ENCODE peak calls at places on chromosomes 16 and 17, in ten cellular contexts. One of them, this sample, is unnamed.

GRCh38 chr16:67917852-67918236 is 13.8 kb downstream of the CTRL start:
- DNase-seq in GM12865: no peak
- DNase-seq in pancreas: no peak
- DNase-seq in effector memory CD4-positive, alpha-beta T cell: no peak
- DNase-seq in HFF-Myc: peak
- DNase-seq in fibroblast of pulmonary artery: peak
- DNase-seq in SJSA1: peak
- DNase-seq in tibial nerve: no peak
- DNase-seq in cardiac fibroblast: peak
- DNase-seq in CD4-positive, alpha-beta memory T cell: no peak
- DNase-seq in this sample: no peak

GRCh38 chr16:83728518-83728917 is 79.3 kb upstream of the HSBP1 start:
- DNase-seq in GM12865: no peak
- DNase-seq in pancreas: no peak
- DNase-seq in effector memory CD4-positive, alpha-beta T cell: no peak
- DNase-seq in HFF-Myc: no peak
- DNase-seq in fibroblast of pulmonary artery: no peak
- DNase-seq in SJSA1: no peak
- DNase-seq in tibial nerve: no peak
- DNase-seq in cardiac fibroblast: no peak
- DNase-seq in CD4-positive, alpha-beta memory T cell: no peak
- DNase-seq in this sample: no peak

GRCh38 chr16:67967183-67967955 is 1.1 kb downstream of the SLC12A4 start:
- DNase-seq in GM12865: peak
- DNase-seq in pancreas: no peak
- DNase-seq in effector memory CD4-positive, alpha-beta T cell: peak
- DNase-seq in HFF-Myc: no peak
- DNase-seq in fibroblast of pulmonary artery: no peak
- DNase-seq in SJSA1: no peak
- DNase-seq in tibial nerve: no peak
- DNase-seq in cardiac fibroblast: peak
- DNase-seq in CD4-positive, alpha-beta memory T cell: peak
- DNase-seq in this sample: peak

GRCh38 chr16:57522960-57523359 is 13.4 kb downstream of the CCDC102A start:
- DNase-seq in GM12865: peak
- DNase-seq in pancreas: no peak
- DNase-seq in effector memory CD4-positive, alpha-beta T cell: no peak
- DNase-seq in HFF-Myc: no peak
- DNase-seq in fibroblast of pulmonary artery: no peak
- DNase-seq in SJSA1: no peak
- DNase-seq in tibial nerve: no peak
- DNase-seq in cardiac fibroblast: no peak
- DNase-seq in CD4-positive, alpha-beta memory T cell: no peak
- DNase-seq in this sample: no peak

GRCh38 chr17:76496464-76496863 is 4.8 kb downstream of the RHBDF2 start:
- DNase-seq in GM12865: no peak
- DNase-seq in pancreas: no peak
- DNase-seq in effector memory CD4-positive, alpha-beta T cell: no peak
- DNase-seq in HFF-Myc: no peak
- DNase-seq in fibroblast of pulmonary artery: no peak
- DNase-seq in SJSA1: no peak
- DNase-seq in tibial nerve: no peak
- DNase-seq in cardiac fibroblast: no peak
- DNase-seq in CD4-positive, alpha-beta memory T cell: no peak
- DNase-seq in this sample: no peak

GRCh38 chr16:87123356-87124001 is 193.7 kb downstream of the C16orf95 start:
- DNase-seq in GM12865: no peak
- DNase-seq in pancreas: no peak
- DNase-seq in effector memory CD4-positive, alpha-beta T cell: no peak
- DNase-seq in HFF-Myc: no peak
- DNase-seq in fibroblast of pulmonary artery: no peak
- DNase-seq in SJSA1: peak
- DNase-seq in tibial nerve: no peak
- DNase-seq in cardiac fibroblast: peak
- DNase-seq in CD4-positive, alpha-beta memory T cell: no peak
- DNase-seq in this sample: no peak

GRCh38 chr17:1919206-1919605 is 89.4 kb downstream of the RPA1 start:
- DNase-seq in GM12865: no peak
- DNase-seq in pancreas: no peak
- DNase-seq in effector memory CD4-positive, alpha-beta T cell: no peak
- DNase-seq in HFF-Myc: no peak
- DNase-seq in fibroblast of pulmonary artery: no peak
- DNase-seq in SJSA1: no peak
- DNase-seq in tibial nerve: no peak
- DNase-seq in cardiac fibroblast: no peak
- DNase-seq in CD4-positive, alpha-beta memory T cell: no peak
- DNase-seq in this sample: no peak

GRCh38 chr17:76957600-76958464 is 89.6 kb downstream of the MGAT5B start:
- DNase-seq in GM12865: no peak
- DNase-seq in pancreas: no peak
- DNase-seq in effector memory CD4-positive, alpha-beta T cell: no peak
- DNase-seq in HFF-Myc: no peak
- DNase-seq in fibroblast of pulmonary artery: no peak
- DNase-seq in SJSA1: no peak
- DNase-seq in tibial nerve: no peak
- DNase-seq in cardiac fibroblast: peak
- DNase-seq in CD4-positive, alpha-beta memory T cell: no peak
- DNase-seq in this sample: no peak

GRCh38 chr17:55513885-55514590 is 2.8 kb upstream of the SMIM36 start:
- DNase-seq in GM12865: peak
- DNase-seq in pancreas: peak
- DNase-seq in effector memory CD4-positive, alpha-beta T cell: peak
- DNase-seq in HFF-Myc: peak
- DNase-seq in fibroblast of pulmonary artery: peak
- DNase-seq in SJSA1: peak
- DNase-seq in tibial nerve: peak
- DNase-seq in cardiac fibroblast: peak
- DNase-seq in CD4-positive, alpha-beta memory T cell: peak
- DNase-seq in this sample: peak

GRCh38 chr17:20063665-20064648 is 54.8 kb downstream of the SPECC1 start:
- DNase-seq in GM12865: peak
- DNase-seq in pancreas: peak
- DNase-seq in effector memory CD4-positive, alpha-beta T cell: no peak
- DNase-seq in HFF-Myc: peak
- DNase-seq in fibroblast of pulmonary artery: peak
- DNase-seq in SJSA1: peak
- DNase-seq in tibial nerve: peak
- DNase-seq in cardiac fibroblast: peak
- DNase-seq in CD4-positive, alpha-beta memory T cell: no peak
- DNase-seq in this sample: peak

GRCh38 chr16:75250089-75250808 is 1.2 kb downstream of the BCAR1 start:
- DNase-seq in GM12865: no peak
- DNase-seq in pancreas: peak
- DNase-seq in effector memory CD4-positive, alpha-beta T cell: no peak
- DNase-seq in HFF-Myc: no peak
- DNase-seq in fibroblast of pulmonary artery: no peak
- DNase-seq in SJSA1: peak
- DNase-seq in tibial nerve: no peak
- DNase-seq in cardiac fibroblast: no peak
- DNase-seq in CD4-positive, alpha-beta memory T cell: no peak
- DNase-seq in this sample: no peak

GRCh38 chr16:3687792-3688191 is 29.5 kb downstream of the TRAP1 start:
- DNase-seq in GM12865: no peak
- DNase-seq in pancreas: no peak
- DNase-seq in effector memory CD4-positive, alpha-beta T cell: no peak
- DNase-seq in HFF-Myc: no peak
- DNase-seq in fibroblast of pulmonary artery: no peak
- DNase-seq in SJSA1: no peak
- DNase-seq in tibial nerve: no peak
- DNase-seq in cardiac fibroblast: no peak
- DNase-seq in CD4-positive, alpha-beta memory T cell: no peak
- DNase-seq in this sample: no peak

GRCh38 chr16:3689731-3690130 is 27.6 kb downstream of the TRAP1 start:
- DNase-seq in GM12865: no peak
- DNase-seq in pancreas: no peak
- DNase-seq in effector memory CD4-positive, alpha-beta T cell: no peak
- DNase-seq in HFF-Myc: no peak
- DNase-seq in fibroblast of pulmonary artery: no peak
- DNase-seq in SJSA1: no peak
- DNase-seq in tibial nerve: no peak
- DNase-seq in cardiac fibroblast: no peak
- DNase-seq in CD4-positive, alpha-beta memory T cell: no peak
- DNase-seq in this sample: no peak

GRCh38 chr16:3690991-3691720 is 26.2 kb downstream of the TRAP1 start:
- DNase-seq in GM12865: no peak
- DNase-seq in pancreas: no peak
- DNase-seq in effector memory CD4-positive, alpha-beta T cell: no peak
- DNase-seq in HFF-Myc: peak
- DNase-seq in fibroblast of pulmonary artery: no peak
- DNase-seq in SJSA1: no peak
- DNase-seq in tibial nerve: peak
- DNase-seq in cardiac fibroblast: peak
- DNase-seq in CD4-positive, alpha-beta memory T cell: no peak
- DNase-seq in this sample: no peak

GRCh38 chr16:3691778-3692177 is 25.5 kb downstream of the TRAP1 start:
- DNase-seq in GM12865: no peak
- DNase-seq in pancreas: no peak
- DNase-seq in effector memory CD4-positive, alpha-beta T cell: no peak
- DNase-seq in HFF-Myc: no peak
- DNase-seq in fibroblast of pulmonary artery: no peak
- DNase-seq in SJSA1: no peak
- DNase-seq in tibial nerve: no peak
- DNase-seq in cardiac fibroblast: no peak
- DNase-seq in CD4-positive, alpha-beta memory T cell: no peak
- DNase-seq in this sample: no peak

GRCh38 chr16:3690470-3690918 is 26.8 kb downstream of the TRAP1 start:
- DNase-seq in GM12865: peak
- DNase-seq in pancreas: peak
- DNase-seq in effector memory CD4-positive, alpha-beta T cell: peak
- DNase-seq in HFF-Myc: peak
- DNase-seq in fibroblast of pulmonary artery: peak
- DNase-seq in SJSA1: peak
- DNase-seq in tibial nerve: peak
- DNase-seq in cardiac fibroblast: peak
- DNase-seq in CD4-positive, alpha-beta memory T cell: peak
- DNase-seq in this sample: peak
- H3K4me3 ChIP-seq in GM12865: no peak
- H3K4me3 ChIP-seq in pancreas: no peak
- H3K4me3 ChIP-seq in effector memory CD4-positive, alpha-beta T cell: no peak
- H3K4me3 ChIP-seq in HFF-Myc: peak
- H3K4me3 ChIP-seq in fibroblast of pulmonary artery: peak
- H3K4me3 ChIP-seq in SJSA1: no peak
- H3K4me3 ChIP-seq in tibial nerve: peak
- H3K4me3 ChIP-seq in cardiac fibroblast: peak
- H3K4me3 ChIP-seq in CD4-positive, alpha-beta memory T cell: no peak
- H3K4me3 ChIP-seq in this sample: no peak

GRCh38 chr17:60079401-60079861 is 710 bp upstream of the HEATR6 start:
- DNase-seq in GM12865: no peak
- DNase-seq in pancreas: no peak
- DNase-seq in effector memory CD4-positive, alpha-beta T cell: no peak
- DNase-seq in HFF-Myc: no peak
- DNase-seq in fibroblast of pulmonary artery: peak
- DNase-seq in SJSA1: no peak
- DNase-seq in tibial nerve: no peak
- DNase-seq in cardiac fibroblast: peak
- DNase-seq in CD4-positive, alpha-beta memory T cell: no peak
- DNase-seq in this sample: no peak

GRCh38 chr17:60087882-60088669 is 9.4 kb upstream of the HEATR6 start:
- DNase-seq in GM12865: no peak
- DNase-seq in pancreas: no peak
- DNase-seq in effector memory CD4-positive, alpha-beta T cell: no peak
- DNase-seq in HFF-Myc: no peak
- DNase-seq in fibroblast of pulmonary artery: peak
- DNase-seq in SJSA1: peak
- DNase-seq in tibial nerve: no peak
- DNase-seq in cardiac fibroblast: peak
- DNase-seq in CD4-positive, alpha-beta memory T cell: no peak
- DNase-seq in this sample: no peak

GRCh38 chr17:60080545-60080944 is 1.8 kb upstream of the HEATR6 start:
- DNase-seq in GM12865: no peak
- DNase-seq in pancreas: no peak
- DNase-seq in effector memory CD4-positive, alpha-beta T cell: no peak
- DNase-seq in HFF-Myc: no peak
- DNase-seq in fibroblast of pulmonary artery: no peak
- DNase-seq in SJSA1: no peak
- DNase-seq in tibial nerve: no peak
- DNase-seq in cardiac fibroblast: no peak
- DNase-seq in CD4-positive, alpha-beta memory T cell: no peak
- DNase-seq in this sample: no peak

GRCh38 chr17:60086822-60087591 is 8.3 kb upstream of the HEATR6 start:
- DNase-seq in GM12865: no peak
- DNase-seq in pancreas: no peak
- DNase-seq in effector memory CD4-positive, alpha-beta T cell: no peak
- DNase-seq in HFF-Myc: no peak
- DNase-seq in fibroblast of pulmonary artery: peak
- DNase-seq in SJSA1: peak
- DNase-seq in tibial nerve: no peak
- DNase-seq in cardiac fibroblast: peak
- DNase-seq in CD4-positive, alpha-beta memory T cell: no peak
- DNase-seq in this sample: no peak

DNA sequence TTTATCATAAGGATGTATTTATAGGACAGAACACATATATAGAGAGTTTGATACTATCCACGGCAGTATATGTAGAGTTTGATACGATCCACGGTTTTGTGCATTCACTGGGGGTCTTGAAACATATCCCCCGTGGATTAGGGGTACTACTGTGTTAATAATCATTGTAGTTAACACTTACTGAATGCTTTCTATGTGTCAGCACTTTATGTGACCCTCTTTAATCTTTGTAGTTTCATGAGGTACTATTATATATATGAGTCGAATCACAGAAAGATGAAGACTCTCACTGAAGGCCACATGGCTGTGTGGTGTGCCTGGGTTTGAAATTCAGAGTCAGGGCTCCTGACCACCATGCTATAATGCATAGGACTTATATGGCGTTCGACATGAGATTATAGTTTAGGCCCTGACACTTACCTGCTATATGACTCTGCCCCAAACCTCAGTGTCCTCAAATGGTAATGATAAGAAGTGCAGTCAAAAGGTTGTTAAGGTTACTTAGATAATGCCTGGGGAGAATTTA is 4.3 kb upstream of the HEATR6 start:
- DNase-seq in GM12865: no peak
- DNase-seq in pancreas: no peak
- DNase-seq in effector memory CD4-positive, alpha-beta T cell: no peak
- DNase-seq in HFF-Myc: no peak
- DNase-seq in fibroblast of pulmonary artery: no peak
- DNase-seq in SJSA1: no peak
- DNase-seq in tibial nerve: no peak
- DNase-seq in cardiac fibroblast: no peak
- DNase-seq in CD4-positive, alpha-beta memory T cell: no peak
- DNase-seq in this sample: no peak
- H3K4me3 ChIP-seq in GM12865: no peak
- H3K4me3 ChIP-seq in pancreas: no peak
- H3K4me3 ChIP-seq in effector memory CD4-positive, alpha-beta T cell: no peak
- H3K4me3 ChIP-seq in HFF-Myc: no peak
- H3K4me3 ChIP-seq in fibroblast of pulmonary artery: no peak
- H3K4me3 ChIP-seq in SJSA1: no peak
- H3K4me3 ChIP-seq in tibial nerve: no peak
- H3K4me3 ChIP-seq in cardiac fibroblast: no peak
- H3K4me3 ChIP-seq in CD4-positive, alpha-beta memory T cell: no peak
- H3K4me3 ChIP-seq in this sample: no peak

GRCh38 chr16:11161974-11162373 is 94.0 kb downstream of the SOCS1 start:
- DNase-seq in GM12865: no peak
- DNase-seq in pancreas: no peak
- DNase-seq in effector memory CD4-positive, alpha-beta T cell: no peak
- DNase-seq in HFF-Myc: no peak
- DNase-seq in fibroblast of pulmonary artery: no peak
- DNase-seq in SJSA1: no peak
- DNase-seq in tibial nerve: no peak
- DNase-seq in cardiac fibroblast: no peak
- DNase-seq in CD4-positive, alpha-beta memory T cell: no peak
- DNase-seq in this sample: no peak
- H3K4me3 ChIP-seq in GM12865: no peak
- H3K4me3 ChIP-seq in pancreas: no peak
- H3K4me3 ChIP-seq in effector memory CD4-positive, alpha-beta T cell: no peak
- H3K4me3 ChIP-seq in HFF-Myc: no peak
- H3K4me3 ChIP-seq in fibroblast of pulmonary artery: no peak
- H3K4me3 ChIP-seq in SJSA1: no peak
- H3K4me3 ChIP-seq in tibial nerve: no peak
- H3K4me3 ChIP-seq in cardiac fibroblast: no peak
- H3K4me3 ChIP-seq in CD4-positive, alpha-beta memory T cell: no peak
- H3K4me3 ChIP-seq in this sample: no peak

GRCh38 chr16:20807822-20808207 is 1.5 kb downstream of the REXO5 start:
- DNase-seq in GM12865: no peak
- DNase-seq in pancreas: no peak
- DNase-seq in effector memory CD4-positive, alpha-beta T cell: no peak
- DNase-seq in HFF-Myc: no peak
- DNase-seq in fibroblast of pulmonary artery: no peak
- DNase-seq in SJSA1: no peak
- DNase-seq in tibial nerve: no peak
- DNase-seq in cardiac fibroblast: no peak
- DNase-seq in CD4-positive, alpha-beta memory T cell: no peak
- DNase-seq in this sample: peak
- H3K4me3 ChIP-seq in GM12865: peak
- H3K4me3 ChIP-seq in pancreas: no peak
- H3K4me3 ChIP-seq in effector memory CD4-positive, alpha-beta T cell: no peak
- H3K4me3 ChIP-seq in HFF-Myc: peak
- H3K4me3 ChIP-seq in fibroblast of pulmonary artery: no peak
- H3K4me3 ChIP-seq in SJSA1: peak
- H3K4me3 ChIP-seq in tibial nerve: no peak
- H3K4me3 ChIP-seq in cardiac fibroblast: no peak
- H3K4me3 ChIP-seq in CD4-positive, alpha-beta memory T cell: no peak
- H3K4me3 ChIP-seq in this sample: peak

This sample was measured in GM06990.